ENCODE peak calls at places on chromosomes 4 and X, in six cellular contexts. E is LHCN-M2; K is GDM1; I is suprapubic skin; C is activated T-cell treated with anti-CD3 and anti-CD28 coated beads, Interleukin-2, amount 50 U/mL, for 72 hours; W is upper lobe of right lung. H is an unnamed sample.

GRCh38 chrX:17679820-17680219 is 57.5 kb upstream of the SCML1 start:
- DNase-seq in E (no peak), K (no peak), I (no peak), C (no peak), W (no peak), H (no peak)

GRCh38 chr4:152321408-152321807 is 214.5 kb downstream of the FBXW7 start:
- DNase-seq in E (no peak), K (no peak), I (no peak), C (no peak), W (no peak), H (no peak)

GRCh38 chr4:125951275-125951887 is 636.6 kb downstream of the FAT4 start:
- DNase-seq in E (peak), K (no peak), I (no peak), C (no peak), W (no peak), H (no peak)

GRCh38 chr4:38132843-38133662 is 172.9 kb downstream of the PTTG2 start:
- DNase-seq in E (no peak), K (no peak), I (no peak), C (no peak), W (no peak), H (no peak)

GRCh38 chrX:15146515-15146914 is 123.4 kb downstream of the ASB9 start:
- DNase-seq in E (peak), K (no peak), I (no peak), C (peak), W (no peak), H (no peak)

GRCh38 chrX:37998586-37999267 is 7.6 kb upstream of the SYTL5 start:
- DNase-seq in E (peak), K (no peak), I (no peak), C (no peak), W (no peak), H (no peak)

GRCh38 chr4:19806865-19807264 is 444.8 kb upstream of the SLIT2 start:
- DNase-seq in E (no peak), K (no peak), I (no peak), C (no peak), W (no peak), H (no peak)

GRCh38 chrX:41507899-41508298 is 60.8 kb downstream of the NYX start:
- DNase-seq in E (no peak), K (no peak), I (no peak), C (no peak), W (no peak), H (no peak)

GRCh38 chr4:138259801-138260200 is 17.7 kb upstream of the SLC7A11 start:
- DNase-seq in E (peak), K (no peak), I (no peak), C (no peak), W (no peak), H (no peak)

GRCh38 chr4:155590751-155591150 is 75.9 kb upstream of the GUCY1A1 start:
- DNase-seq in E (no peak), K (no peak), I (no peak), C (no peak), W (no peak), H (no peak)

GRCh38 chr4:112145820-112146813 is 863 bp downstream of the FAM241A start:
- DNase-seq in E (peak), K (peak), I (no peak), C (peak), W (peak), H (peak)

GRCh38 chrX:108316456-108316855 is 121.8 kb downstream of the COL4A6 start:
- DNase-seq in E (no peak), K (no peak), I (no peak), C (no peak), W (no peak), H (no peak)

GRCh38 chr4:156169011-156169410 is 215.3 kb upstream of the CTSO start:
- DNase-seq in E (peak), K (no peak), I (no peak), C (no peak), W (no peak), H (no peak)

GRCh38 chr4:150140774-150141400 is 62.6 kb downstream of the DCLK2 start:
- DNase-seq in E (peak), K (no peak), I (no peak), C (no peak), W (no peak), H (no peak)

GRCh38 chr4:11338990-11339782 is 89.5 kb downstream of the HS3ST1 start:
- DNase-seq in E (no peak), K (no peak), I (no peak), C (no peak), W (no peak), H (no peak)

GRCh38 chr4:56410247-56410646 is 23.0 kb upstream of the AASDH start:
- DNase-seq in E (peak), K (no peak), I (no peak), C (no peak), W (no peak), H (peak)

GRCh38 chr4:47654972-47655693 is 170.1 kb downstream of the ATP10D start:
- DNase-seq in E (no peak), K (no peak), I (no peak), C (no peak), W (no peak), H (no peak)

GRCh38 chr4:21649691-21650090 is 298.9 kb downstream of the KCNIP4 start:
- DNase-seq in E (no peak), K (no peak), I (no peak), C (no peak), W (no peak), H (no peak)

GRCh38 chrX:81662381-81662780 is 460.5 kb downstream of the SH3BGRL start:
- DNase-seq in E (peak), K (no peak), I (no peak), C (no peak), W (no peak), H (no peak)

GRCh38 chr4:152901205-152901604 is 34.9 kb upstream of the FHDC1 start:
- DNase-seq in E (peak), K (no peak), I (no peak), C (no peak), W (no peak), H (no peak)

GRCh38 chr4:38161208-38162113 is 201.3 kb downstream of the PTTG2 start:
- DNase-seq in E (no peak), K (no peak), I (no peak), C (no peak), W (no peak), H (no peak)

GRCh38 chrX:136671006-136671610 is 23.1 kb downstream of the CD40LG start:
- DNase-seq in E (no peak), K (no peak), I (no peak), C (no peak), W (no peak), H (no peak)

GRCh38 chrX:136496359-136496767 is 1.0 kb upstream of the HTATSF1 start:
- DNase-seq in E (no peak), K (no peak), I (no peak), C (no peak), W (no peak), H (no peak)

GRCh38 chr4:126172126-126172525 is 857.4 kb downstream of the FAT4 start:
- DNase-seq in E (no peak), K (no peak), I (no peak), C (no peak), W (no peak), H (no peak)

GRCh38 chrX:71292669-71293379 is 8.7 kb upstream of the ITGB1BP2 start:
- DNase-seq in E (peak), K (no peak), I (no peak), C (no peak), W (no peak), H (no peak)

GRCh38 chrX:45900751-45901150 is 644.5 kb downstream of the ZNF674 start:
- DNase-seq in E (no peak), K (no peak), I (no peak), C (no peak), W (no peak), H (no peak)

GRCh38 chr4:15675363-15675762 is 6.3 kb upstream of the FAM200B start:
- DNase-seq in E (no peak), K (no peak), I (no peak), C (no peak), W (no peak), H (no peak)

GRCh38 chr4:181147421-181147951 is 1095.7 kb upstream of the TENM3 start:
- DNase-seq in E (no peak), K (no peak), I (no peak), C (no peak), W (no peak), H (no peak)

GRCh38 chr4:113695328-113696169 is 66.0 kb downstream of the CAMK2D start:
- DNase-seq in E (no peak), K (no peak), I (no peak), C (no peak), W (no peak), H (no peak)

GRCh38 chr4:147633113-147633512 is 15.9 kb downstream of the TMEM184C start:
- DNase-seq in E (peak), K (no peak), I (no peak), C (no peak), W (no peak), H (no peak)

GRCh38 chr4:189124149-189124758 is 816.4 kb upstream of the FRG1 start:
- DNase-seq in E (peak), K (peak), I (no peak), C (no peak), W (no peak), H (no peak)

GRCh38 chr4:164949448-164950118 is 27.9 kb downstream of the TRIM61 start:
- DNase-seq in E (peak), K (no peak), I (no peak), C (no peak), W (no peak), H (no peak)

GRCh38 chr4:10075158-10075863 is 41.3 kb downstream of the WDR1 start:
- DNase-seq in E (no peak), K (no peak), I (no peak), C (no peak), W (peak), H (no peak)

GRCh38 chr4:80611366-80611765 is 275.8 kb downstream of the CFAP299 start:
- DNase-seq in E (no peak), K (no peak), I (no peak), C (no peak), W (no peak), H (no peak)

GRCh38 chrX:85561216-85561615 is 181.8 kb upstream of the POF1B start:
- DNase-seq in E (no peak), K (no peak), I (no peak), C (no peak), W (no peak), H (no peak)

GRCh38 chr4:136742330-136742729 is 790.0 kb downstream of the PCDH18 start:
- DNase-seq in E (peak), K (no peak), I (no peak), C (no peak), W (no peak), H (no peak)